ENCODE peak calls at places on chromosomes 3 and 15, in nine cellular contexts. N is neuronal stem cell, W is SJSA1, X is AG09309, L is epithelial cell of esophagus, Q is fibroblast of pulmonary artery, D is cardiac muscle cell, B is GM23338, P is MM.1S. C is an unnamed sample.
A peak's percentile ranks its signal among the peaks of the same experiment; 100 is the strongest.

GRCh38 chr15:32642667-32643425 is 1.3 kb downstream of the SCG5 start:
- DNase-seq in N (no peak), W (peak; percentile 62), X (no peak), L (no peak), Q (no peak), D (no peak), B (peak; percentile 17), P (no peak), C (no peak)

GRCh38 chr3:171353423-171353822 is 106.8 kb downstream of the TNIK start:
- DNase-seq in N (no peak), W (no peak), X (no peak), L (peak; percentile 84), Q (no peak), D (no peak), B (no peak), P (no peak), C (no peak)

GRCh38 chr15:20346082-20346805 is 195.4 kb downstream of the GOLGA6L6 start:
- DNase-seq in N (no peak), W (no peak), X (no peak), L (no peak), Q (no peak), D (no peak), B (no peak), P (peak; percentile 5), C (no peak)

GRCh38 chr3:51980253-51980652 is 3.1 kb upstream of the ACY1 start:
- DNase-seq in N (no peak), W (no peak), X (no peak), L (no peak), Q (no peak), D (no peak), B (no peak), P (no peak), C (no peak)

GRCh38 chr15:100713163-100713867 is 110.9 kb downstream of the ASB7 start:
- DNase-seq in N (no peak), W (peak; percentile 87), X (no peak), L (peak; percentile 100), Q (peak; percentile 90), D (peak; percentile 86), B (no peak), P (no peak), C (no peak)

GRCh38 chr3:3191675-3192480 is 12.4 kb upstream of the CRBN start:
- DNase-seq in N (no peak), W (no peak), X (no peak), L (no peak), Q (peak; percentile 26), D (peak; percentile 48), B (no peak), P (no peak), C (no peak)

GRCh38 chr15:48522911-48523310 is 122.6 kb downstream of the FBN1 start:
- DNase-seq in N (no peak), W (no peak), X (no peak), L (no peak), Q (no peak), D (no peak), B (no peak), P (no peak), C (no peak)

GRCh38 chr15:64690578-64691296 is 84.7 kb downstream of the RBPMS2 start:
- DNase-seq in N (no peak), W (no peak), X (no peak), L (no peak), Q (no peak), D (peak; percentile 61), B (no peak), P (no peak), C (no peak)

GRCh38 chr3:133464573-133464972 is 64.7 kb downstream of the BFSP2 start:
- DNase-seq in N (no peak), W (no peak), X (no peak), L (peak; percentile 30), Q (peak; percentile 68), D (peak; percentile 61), B (no peak), P (peak; percentile 65), C (no peak)

GRCh38 chr3:58536501-58537411 is at the start of gene ACOX2:
- DNase-seq in N (no peak), W (no peak), X (peak; percentile 43), L (no peak), Q (peak; percentile 84), D (peak; percentile 90), B (no peak), P (no peak), C (no peak)

GRCh38 chr15:82548700-82549099 is 8.4 kb upstream of the RPS17 start:
- DNase-seq in N (no peak), W (no peak), X (no peak), L (no peak), Q (no peak), D (no peak), B (no peak), P (no peak), C (peak; percentile 44)

GRCh38 chr15:74901612-74902063 is 5.0 kb downstream of the FAM219B start:
- DNase-seq in N (peak; percentile 57), W (peak; percentile 60), X (no peak), L (peak; percentile 59), Q (peak; percentile 67), D (peak; percentile 70), B (peak; percentile 64), P (peak; percentile 66), C (no peak)

GRCh38 chr3:100419406-100419805 is 18.1 kb downstream of the LNP1 start:
- DNase-seq in N (no peak), W (no peak), X (no peak), L (no peak), Q (no peak), D (no peak), B (no peak), P (no peak), C (no peak)

GRCh38 chr15:40787344-40787841 is 17.6 kb downstream of the C15orf62 start:
- DNase-seq in N (no peak), W (peak; percentile 56), X (peak; percentile 83), L (peak; percentile 94), Q (peak; percentile 78), D (peak; percentile 84), B (peak; percentile 94), P (peak; percentile 17), C (peak; percentile 78)

GRCh38 chr3:51716805-51717204 is 9.9 kb downstream of the GRM2 start:
- DNase-seq in N (no peak), W (no peak), X (no peak), L (no peak), Q (no peak), D (no peak), B (no peak), P (no peak), C (no peak)

GRCh38 chr3:135918600-135918999 is 46.9 kb upstream of the PPP2R3A start:
- DNase-seq in N (peak; percentile 11), W (peak; percentile 15), X (peak; percentile 31), L (peak; percentile 53), Q (peak; percentile 69), D (peak; percentile 63), B (peak; percentile 59), P (no peak), C (no peak)

GRCh38 chr3:112973325-112974177 is 1.4 kb downstream of the CD200R1 start:
- DNase-seq in N (no peak), W (no peak), X (no peak), L (no peak), Q (no peak), D (no peak), B (no peak), P (peak; percentile 88), C (no peak)

GRCh38 chr3:71035314-71035713 is 548.2 kb downstream of the FOXP1 start:
- DNase-seq in N (no peak), W (peak; percentile 23), X (no peak), L (peak; percentile 24), Q (peak; percentile 78), D (peak; percentile 78), B (no peak), P (no peak), C (peak; percentile 47)

GRCh38 chr3:104273046-104273649 is 1093.6 kb upstream of the ALCAM start:
- DNase-seq in N (no peak), W (peak; percentile 4), X (peak; percentile 17), L (peak; percentile 52), Q (peak; percentile 66), D (peak; percentile 48), B (peak; percentile 74), P (peak; percentile 23), C (peak; percentile 6)

GRCh38 chr3:153173758-153174516 is 11.9 kb downstream of the RAP2B start:
- DNase-seq in N (no peak), W (peak; percentile 17), X (no peak), L (peak; percentile 60), Q (peak; percentile 37), D (peak; percentile 44), B (peak; percentile 38), P (no peak), C (peak; percentile 25)

GRCh38 chr3:130582457-130583155 is 65.6 kb downstream of the COL6A6 start:
- DNase-seq in N (no peak), W (no peak), X (no peak), L (no peak), Q (no peak), D (no peak), B (no peak), P (no peak), C (no peak)

GRCh38 chr3:167091186-167091585 is 288.9 kb downstream of the ZBBX start:
- DNase-seq in N (no peak), W (no peak), X (no peak), L (no peak), Q (no peak), D (no peak), B (no peak), P (no peak), C (no peak)

GRCh38 chr3:156817931-156818765 is 8.0 kb upstream of the LEKR1 start:
- DNase-seq in N (no peak), W (no peak), X (no peak), L (no peak), Q (no peak), D (no peak), B (no peak), P (no peak), C (no peak)
- H3K4me3 ChIP-seq in N (no peak overlapping the region), W (peak overlapping the region; percentile 34), X (no peak overlapping the region), L (no peak overlapping the region), Q (no peak overlapping the region), D (no peak overlapping the region), B (peak overlapping the region; percentile 51), P (peak overlapping the region; percentile 65), C (no peak overlapping the region)

DNA sequence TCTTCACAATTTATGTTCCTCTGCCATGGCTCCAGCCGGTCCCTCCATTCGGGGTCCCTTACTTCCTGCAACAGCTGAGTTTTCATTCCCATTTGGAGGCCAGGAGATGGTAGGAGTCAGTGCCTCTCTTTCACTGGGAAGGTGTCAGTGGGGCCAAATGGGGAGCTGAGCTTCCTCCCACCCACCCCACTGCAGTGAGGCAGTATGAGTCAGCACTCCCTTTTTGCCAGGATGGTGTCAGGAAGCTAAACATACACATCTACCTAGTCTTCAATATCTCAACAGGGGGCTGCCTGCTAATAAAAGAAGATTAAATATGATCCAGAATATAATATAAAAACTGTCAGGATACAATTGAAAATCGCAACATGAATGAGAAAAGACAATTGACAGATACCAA is 12.7 kb upstream of the ACTC1 start:
- DNase-seq in N (no peak), W (no peak), X (no peak), L (peak; percentile 47), Q (peak; percentile 18), D (no peak), B (no peak), P (no peak), C (no peak)
- H3K4me3 ChIP-seq in N (no peak overlapping the region), W (no peak overlapping the region), X (no peak overlapping the region), L (no peak overlapping the region), Q (no peak overlapping the region), D (no peak overlapping the region), B (no peak overlapping the region), P (no peak overlapping the region), C (no peak overlapping the region)

GRCh38 chr15:31483924-31484368 is 157.3 kb downstream of the KLF13 start:
- DNase-seq in N (no peak), W (no peak), X (no peak), L (no peak), Q (no peak), D (no peak), B (peak; percentile 77), P (no peak), C (no peak)
- H3K4me3 ChIP-seq in N (no peak overlapping the region), W (no peak overlapping the region), X (no peak overlapping the region), L (no peak overlapping the region), Q (no peak overlapping the region), D (no peak overlapping the region), B (peak overlapping the region; percentile 41), P (no peak overlapping the region), C (no peak overlapping the region)

GRCh38 chr3:165170236-165170635 is 25.9 kb downstream of the SLITRK3 start:
- DNase-seq in N (no peak), W (no peak), X (no peak), L (no peak), Q (no peak), D (no peak), B (no peak), P (no peak), C (no peak)
- H3K4me3 ChIP-seq in N (no peak overlapping the region), W (no peak overlapping the region), X (no peak overlapping the region), L (no peak overlapping the region), Q (no peak overlapping the region), D (no peak overlapping the region), B (no peak overlapping the region), P (no peak overlapping the region), C (no peak overlapping the region)